ENCODE peak calls at places on chromosome 12, in four cellular contexts. T is H7, D is foreskin melanocyte, C is stromal cell of bone marrow. J is an unnamed sample.

GRCh38 chr12:25590021-25590721 is 37.1 kb upstream of the LMNTD1 start:
- DNase-seq in C (no peak), T (no peak), D (no peak), J (no peak)

GRCh38 chr12:69873429-69873828 is 48.4 kb downstream of the MYRFL start:
- DNase-seq in D (no peak), T (no peak), C (no peak), J (no peak)

GRCh38 chr12:122125452-122126341 is 47.1 kb downstream of the MLXIP start:
- DNase-seq in D (no peak), T (no peak), C (no peak), J (no peak)

GRCh38 chr12:124185970-124186686 is 108.8 kb upstream of the RFLNA start:
- DNase-seq in C (no peak), D (no peak), T (no peak), J (no peak)

GRCh38 chr12:3489057-3489456 is 1.9 kb upstream of the PRMT8 start:
- DNase-seq in T (no peak), D (no peak), C (peak), J (no peak)

GRCh38 chr12:116164263-116164817 is 113.2 kb downstream of the MED13L start:
- DNase-seq in D (peak), C (no peak), T (no peak), J (peak)

GRCh38 chr12:131384544-131384855 is 326.4 kb upstream of the SFSWAP start:
- DNase-seq in T (peak), D (no peak), C (no peak), J (no peak)

GRCh38 chr12:3185260-3185870 is 108.2 kb downstream of the TSPAN9 start:
- DNase-seq in C (no peak), T (no peak), D (no peak), J (no peak)

GRCh38 chr12:3520711-3521110 is 29.7 kb downstream of the PRMT8 start:
- DNase-seq in T (no peak), D (no peak), C (no peak), J (no peak)

GRCh38 chr12:13981296-13981962 is at the start of gene GRIN2B:
- DNase-seq in C (no peak), T (peak), D (no peak), J (peak)

GRCh38 chr12:70247653-70248199 is 4.5 kb downstream of the CNOT2 start:
- DNase-seq in T (no peak), D (no peak), C (no peak), J (no peak)

GRCh38 chr12:26630546-26631027 is 202.4 kb downstream of the ITPR2 start:
- DNase-seq in D (no peak), C (peak), T (no peak), J (no peak)

GRCh38 chr12:88401153-88401552 is 179.1 kb downstream of the KITLG start:
- DNase-seq in T (no peak), C (no peak), D (no peak), J (no peak)

GRCh38 chr12:98274430-98275130 is 240.8 kb upstream of the TMPO start:
- DNase-seq in D (no peak), T (no peak), C (no peak), J (no peak)

GRCh38 chr12:31724597-31724996 is 4.2 kb downstream of the AMN1 start:
- DNase-seq in T (no peak), D (no peak), C (no peak), J (no peak)

GRCh38 chr12:21372602-21373001 is at the start of gene IAPP:
- DNase-seq in C (no peak), D (no peak), T (no peak), J (no peak)

GRCh38 chr12:95790025-95790911 is at the start of gene NTN4:
- DNase-seq in T (peak), D (no peak), C (no peak), J (no peak)

GRCh38 chr12:94970560-94970959 is 32.9 kb downstream of the NDUFA12 start:
- DNase-seq in C (no peak), D (no peak), T (no peak), J (no peak)

GRCh38 chr12:54337854-54338650 is 13.1 kb downstream of the COPZ1 start:
- DNase-seq in T (no peak), D (no peak), C (no peak), J (no peak)

GRCh38 chr12:96034631-96035282 is 630 bp downstream of the LTA4H start:
- DNase-seq in T (peak), D (peak), C (no peak), J (peak)

GRCh38 chr12:8146416-8146771 is 10.4 kb upstream of the ZNF705A start:
- DNase-seq in T (no peak), D (no peak), C (no peak), J (no peak)

GRCh38 chr12:41277019-41277770 is 89.1 kb downstream of the PDZRN4 start:
- DNase-seq in T (peak), D (peak), C (no peak), J (peak)

GRCh38 chr12:28955491-28955890 is 193.6 kb upstream of the FAR2 start:
- DNase-seq in C (peak), T (no peak), D (no peak), J (no peak)

GRCh38 chr12:16828891-16829290 is 222.9 kb upstream of the LMO3 start:
- DNase-seq in D (no peak), C (no peak), T (no peak), J (no peak)

GRCh38 chr12:132479938-132480619 is 9.9 kb upstream of the FBRSL1 start:
- DNase-seq in T (no peak), C (no peak), D (no peak), J (no peak)

GRCh38 chr12:53071591-53072551 is 7.3 kb downstream of the SPRYD3 start:
- DNase-seq in C (no peak), D (no peak), T (peak), J (no peak)

GRCh38 chr12:52951640-52952039 is 2.7 kb downstream of the KRT18 start:
- DNase-seq in T (no peak), C (no peak), D (no peak), J (no peak)

GRCh38 chr12:73529954-73530353 is 1007.7 kb upstream of the ATXN7L3B start:
- DNase-seq in T (no peak), D (no peak), C (no peak), J (no peak)

GRCh38 chr12:120797677-120798642 is 72.3 kb downstream of the ACADS start:
- DNase-seq in T (no peak), D (no peak), C (no peak), J (no peak)

GRCh38 chr12:124479680-124480468 is 87.5 kb downstream of the NCOR2 start:
- DNase-seq in D (no peak), T (peak), C (no peak), J (no peak)

GRCh38 chr12:114655934-114656697 is 27.9 kb downstream of the TBX3 start:
- DNase-seq in D (no peak), T (no peak), C (no peak), J (no peak)

GRCh38 chr12:63753743-63754142 is 26.0 kb upstream of the RXYLT1 start:
- DNase-seq in T (no peak), C (no peak), D (no peak), J (peak)

GRCh38 chr12:100706029-100706428 is 88.5 kb upstream of the ANO4 start:
- DNase-seq in T (no peak), C (peak), D (no peak), J (no peak)

GRCh38 chr12:54603173-54603814 is 14.8 kb upstream of the PPP1R1A start:
- DNase-seq in C (peak), T (peak), D (peak), J (peak)

GRCh38 chr12:88752183-88752582 is 171.9 kb upstream of the KITLG start:
- DNase-seq in C (no peak), D (no peak), T (no peak), J (no peak)

GRCh38 chr12:49287876-49288275 is 7.1 kb upstream of the PRPH start:
- DNase-seq in T (no peak), C (no peak), D (no peak), J (no peak)

GRCh38 chr12:76199808-76200207 is 115.3 kb upstream of the NAP1L1 start:
- DNase-seq in C (no peak), T (no peak), D (peak), J (no peak)